ENCODE peak calls at places on chromosomes 6 and 20, in five cellular contexts. Z is trophoblast cell, C is mesenchymal stem cell, G is neuronal stem cell, W is H1. D is an unnamed sample.

GRCh38 chr20:10568032-10568431 is 105.8 kb downstream of the JAG1 start:
- DNase-seq in Z (no peak), W (no peak), C (no peak), G (no peak), D (no peak)

GRCh38 chr6:35706468-35706867 is 17.8 kb upstream of the FKBP5 start:
- DNase-seq in G (no peak), C (peak; percentile 42), W (no peak), Z (no peak), D (no peak)

GRCh38 chr20:60046860-60047259 is 88.6 kb downstream of the CDH26 start:
- DNase-seq in C (no peak), G (no peak), Z (no peak), W (no peak), D (peak; percentile 5)

GRCh38 chr6:106890447-106890846 is 84.1 kb downstream of the CD24 start:
- DNase-seq in C (no peak), G (no peak), Z (no peak), W (no peak), D (no peak)

GRCh38 chr6:40484066-40484465 is 103.1 kb downstream of the LRFN2 start:
- DNase-seq in G (no peak), C (no peak), W (no peak), Z (no peak), D (no peak)

GRCh38 chr20:63540417-63541186 is 3.4 kb upstream of the PTK6 start:
- DNase-seq in Z (no peak), G (no peak), C (peak; percentile 50), W (no peak), D (no peak)

GRCh38 chr20:44028868-44029847 is 114.5 kb downstream of the TOX2 start:
- DNase-seq in Z (no peak), C (no peak), W (no peak), G (no peak), D (no peak)

GRCh38 chr6:4901256-4902061 is 102.4 kb downstream of the RPP40 start:
- DNase-seq in G (no peak), Z (no peak), C (no peak), W (no peak), D (no peak)

GRCh38 chr20:44241796-44242195 is 5.3 kb upstream of the GDAP1L1 start:
- DNase-seq in C (no peak), W (no peak), Z (no peak), G (no peak), D (no peak)

GRCh38 chr20:63778034-63778752 is 38.6 kb downstream of the SLC2A4RG start:
- DNase-seq in Z (no peak), W (no peak), G (no peak), C (peak; percentile 18), D (no peak)

GRCh38 chr6:89351632-89352328 is 742 bp downstream of the UBE2J1 start:
- DNase-seq in G (no peak), W (no peak), Z (peak; percentile 11), C (peak; percentile 31), D (peak; percentile 53)

GRCh38 chr20:25676164-25676809 is 20.4 kb downstream of the ZNF337 start:
- DNase-seq in C (peak; percentile 59), G (no peak), Z (peak; percentile 33), W (no peak), D (no peak)

GRCh38 chr6:156883497-156884252 is 106.5 kb downstream of the ARID1B start:
- DNase-seq in Z (no peak), G (no peak), C (no peak), W (no peak), D (no peak)

GRCh38 chr6:136095961-136096360 is 154.2 kb downstream of the MTFR2 start:
- DNase-seq in Z (no peak), W (no peak), C (no peak), G (no peak), D (no peak)

GRCh38 chr6:133906050-133906449 is 17.1 kb downstream of the TCF21 start:
- DNase-seq in W (no peak), C (no peak), G (no peak), Z (no peak), D (no peak)

GRCh38 chr6:89940225-89941027 is 46.2 kb downstream of the GJA10 start:
- DNase-seq in C (peak; percentile 84), Z (peak; percentile 56), W (peak; percentile 34), G (peak; percentile 58), D (peak; percentile 65)

DNA sequence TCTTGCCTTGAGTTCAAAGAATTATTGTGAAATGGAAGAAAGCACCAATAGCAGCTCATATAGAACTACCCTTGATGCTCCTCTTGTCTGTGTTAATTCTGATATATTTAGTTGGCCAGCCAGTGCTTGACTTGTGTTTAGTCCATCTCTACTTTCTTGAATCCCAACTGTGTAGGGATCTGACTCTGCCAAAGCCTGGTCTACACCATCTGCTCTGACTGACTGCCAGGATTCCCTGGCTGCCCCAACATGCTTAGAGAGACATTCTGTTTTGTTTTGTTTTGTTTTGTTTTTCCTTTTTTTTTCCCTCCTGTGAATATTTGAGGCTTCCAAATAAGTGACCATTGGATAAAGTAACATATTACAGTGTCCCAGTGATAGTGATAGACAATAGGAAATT is 953.7 kb upstream of the MANEA start:
- DNase-seq in C (no peak), Z (no peak), W (no peak), G (no peak), D (no peak)
- H2BK12ac ChIP-seq in C (no peak overlapping the region), Z (no peak overlapping the region), W (no peak overlapping the region), G (no peak overlapping the region), D (no peak overlapping the region)

GRCh38 chr6:52499681-52500239 is 77.1 kb downstream of the TRAM2 start:
- DNase-seq in G (no peak), C (no peak), W (no peak), Z (no peak), D (no peak)
- H3K18ac ChIP-seq in G (peak overlapping the region; percentile 17), C (peak overlapping the region; percentile 26), W (no peak overlapping the region), Z (no peak overlapping the region), D (no peak overlapping the region)

DNA sequence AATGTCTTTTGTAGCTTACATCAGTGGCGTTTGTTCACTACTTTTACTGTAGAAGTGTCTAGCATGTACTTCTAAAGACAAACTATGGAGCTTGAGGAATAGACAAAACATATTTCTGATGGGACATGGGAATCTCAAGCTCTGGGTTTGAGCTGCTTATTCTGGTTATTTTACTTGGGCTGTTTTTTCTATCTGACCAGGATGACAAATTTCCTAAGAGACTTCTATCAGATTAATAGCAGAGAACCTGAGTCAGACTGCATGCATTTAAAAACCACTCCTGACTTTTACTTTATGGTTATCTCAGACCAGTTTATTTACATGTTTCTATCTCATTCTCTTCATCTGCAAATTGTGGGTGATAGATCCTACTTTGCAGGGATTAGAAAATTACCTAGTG is 1282.3 kb upstream of the GJE1 start:
- DNase-seq in W (no peak), C (peak; percentile 57), Z (no peak), G (no peak), D (no peak)
- H3K4me1 ChIP-seq in W (no peaks in the 10 kb centered on the region), C (peaks cover 2% of the 10 kb centered on the region), Z (peaks cover 2% of the 10 kb centered on the region), G (no peaks in the 10 kb centered on the region), D (no peaks in the 10 kb centered on the region)

GRCh38 chr6:168318090-168318489 is 1.5 kb downstream of the DACT2 start:
- DNase-seq in C (no peak), Z (no peak), G (no peak), W (no peak), D (no peak)
- H2BK12ac ChIP-seq in C (no peak overlapping the region), Z (no peak overlapping the region), G (no peak overlapping the region), W (peak overlapping the region; percentile 75), D (no peak overlapping the region)

DNA sequence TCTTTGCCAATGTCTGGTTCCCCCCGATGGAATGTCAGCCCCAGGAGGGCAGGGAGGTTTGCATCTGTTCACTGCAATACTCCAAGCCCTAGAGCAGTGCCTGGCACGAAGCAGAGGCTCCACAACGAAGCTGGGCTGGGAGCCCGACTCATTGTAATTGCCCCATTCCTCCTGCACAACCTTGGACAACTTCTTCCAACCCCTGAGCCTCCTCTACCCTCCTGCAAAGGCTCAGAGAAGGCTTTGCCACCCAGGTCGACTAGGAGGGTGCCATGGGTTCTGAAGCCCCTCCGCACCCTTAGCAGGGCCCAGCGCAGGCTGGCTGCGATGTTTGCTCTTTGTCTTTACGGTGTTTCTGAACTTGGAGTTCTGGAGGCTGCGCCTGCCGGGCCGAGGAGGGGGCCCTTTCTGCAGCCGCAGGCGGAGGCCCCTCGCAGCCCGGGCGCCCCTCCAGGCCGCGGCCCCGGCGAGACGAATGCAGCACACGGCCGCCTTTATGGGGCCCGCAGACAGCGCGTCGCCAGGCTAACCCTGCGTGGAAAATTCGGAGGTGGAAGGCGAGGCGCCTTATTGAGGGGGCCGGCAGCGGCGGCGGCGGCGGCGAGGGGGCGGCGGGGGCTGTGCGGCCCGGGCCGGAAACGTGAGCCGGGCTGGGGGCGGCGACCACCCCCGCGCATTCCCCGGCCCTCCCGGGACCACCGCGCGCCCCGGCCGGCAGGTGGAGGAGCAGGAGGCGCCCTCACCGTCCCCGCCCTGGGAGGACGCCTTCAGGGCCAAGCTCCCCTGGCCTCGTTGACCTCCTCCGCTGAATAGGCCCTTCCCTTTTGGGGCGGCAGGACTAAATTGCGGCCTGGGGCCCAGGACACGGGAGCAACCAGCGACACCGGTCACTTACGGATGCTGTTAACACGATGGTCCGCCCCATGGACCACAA is 27.0 kb downstream of the SNAI1 start:
- DNase-seq in C (no peak), G (no peak), W (no peak), Z (no peak), D (no peak)
- H3K18ac ChIP-seq in C (peak overlapping the region; percentile 59), G (peak overlapping the region; percentile 29), W (peak overlapping the region; percentile 39), Z (peak overlapping the region; percentile 62), D (peak overlapping the region; percentile 83)